ENCODE peak calls at places on chromosomes 16 and 17, in four cellular contexts. D is GM12878, W is H1, C is HepG2. K is an unnamed sample.
A peak's percentile ranks its signal among the peaks of the same experiment; 100 is the strongest.

GRCh38 chr16:81946206-81946605 is 65.1 kb downstream of the SDR42E1 start:
- DNase-seq in D (no peak), W (no peak), C (no peak), K (no peak)

GRCh38 chr16:54816471-54816870 is 114.2 kb upstream of the IRX5 start:
- DNase-seq in D (no peak), W (no peak), C (no peak), K (no peak)

GRCh38 chr17:38914741-38915638 is 10.4 kb upstream of the LASP1NB start:
- DNase-seq in D (no peak), W (no peak), C (peak; percentile 93), K (no peak)

GRCh38 chr17:64998436-64999190 is 57.9 kb downstream of the GNA13 start:
- DNase-seq in D (no peak), W (no peak), C (no peak), K (no peak)

GRCh38 chr17:39951924-39952664 is 10.7 kb upstream of the GSDMA start:
- DNase-seq in D (no peak), W (no peak), C (no peak), K (no peak)

GRCh38 chr16:85428899-85429775 is 184.0 kb upstream of the GSE1 start:
- DNase-seq in D (no peak), W (no peak), C (no peak), K (no peak)

GRCh38 chr17:48483004-48483403 is 47.8 kb downstream of the HOXB1 start:
- DNase-seq in D (no peak), W (no peak), C (no peak), K (no peak)

GRCh38 chr17:36935681-36936454 is 1.4 kb upstream of the LHX1 start:
- DNase-seq in D (no peak), W (no peak), C (no peak), K (peak; percentile 46)

GRCh38 chr17:16281351-16281750 is 64.3 kb downstream of the PIGL start:
- DNase-seq in D (no peak), W (no peak), C (no peak), K (no peak)

GRCh38 chr17:47934856-47935255 is 6.5 kb upstream of the PNPO start:
- DNase-seq in D (no peak), W (no peak), C (no peak), K (no peak)

GRCh38 chr16:50501251-50501650 is 46.9 kb upstream of the NKD1 start:
- DNase-seq in D (no peak), W (no peak), C (no peak), K (no peak)

GRCh38 chr17:40343126-40344119 is 21.1 kb downstream of the GJD3 start:
- DNase-seq in D (no peak), W (no peak), C (no peak), K (no peak)

GRCh38 chr17:40499551-40500189 is 1.8 kb downstream of the TNS4 start:
- DNase-seq in D (no peak), W (no peak), C (peak; percentile 84), K (no peak)

GRCh38 chr17:81843713-81844326 is 9.0 kb upstream of the PPP1R27 start:
- DNase-seq in D (no peak), W (no peak), C (no peak), K (no peak)

GRCh38 chr16:57532251-57532625 is 4.1 kb downstream of the CCDC102A start:
- DNase-seq in D (no peak), W (no peak), C (no peak), K (no peak)

GRCh38 chr17:57868775-57869598 is 19.1 kb upstream of the MRPS23 start:
- DNase-seq in D (no peak), W (no peak), C (no peak), K (no peak)

GRCh38 chr17:57604771-57605733 is 140.0 kb downstream of the CCDC182 start:
- DNase-seq in D (peak; percentile 62), W (no peak), C (no peak), K (no peak)

GRCh38 chr16:65547799-65548446 is 426.1 kb upstream of the CDH11 start:
- DNase-seq in D (no peak), W (no peak), C (no peak), K (no peak)

GRCh38 chr17:22267019-22267418 is 574.7 kb downstream of the KCNJ18 start:
- DNase-seq in D (no peak), W (no peak), C (no peak), K (no peak)
- H3K27ac ChIP-seq in D (no peak overlapping the region), W (no peak overlapping the region), C (no peak overlapping the region), K (no peak overlapping the region)

GRCh38 chr17:66935717-66936116 is 28.8 kb upstream of the CACNG4 start:
- DNase-seq in D (no peak), W (no peak), C (no peak), K (no peak)

GRCh38 chr17:66934040-66934439 is 30.5 kb upstream of the CACNG4 start:
- DNase-seq in D (no peak), W (no peak), C (no peak), K (no peak)

GRCh38 chr17:66932295-66932694 is 32.2 kb upstream of the CACNG4 start:
- DNase-seq in D (no peak), W (no peak), C (no peak), K (no peak)

GRCh38 chr17:66925811-66926500 is 38.6 kb upstream of the CACNG4 start:
- DNase-seq in D (no peak), W (no peak), C (no peak), K (no peak)

GRCh38 chr17:66930933-66931332 is 33.6 kb upstream of the CACNG4 start:
- DNase-seq in D (no peak), W (no peak), C (peak; percentile 40), K (peak; percentile 33)
- TF ChIP-seq SP1 in D (no peak), W (no peak), C (no peak), K (no peak)

GRCh38 chr17:6027342-6028024 is 42.7 kb upstream of the WSCD1 start:
- DNase-seq in D (no peak), W (no peak), C (no peak), K (no peak)

GRCh38 chr17:6023452-6023851 is 46.7 kb upstream of the WSCD1 start:
- DNase-seq in D (no peak), W (no peak), C (no peak), K (no peak)

GRCh38 chr17:6021011-6021400 is 49.2 kb upstream of the WSCD1 start:
- DNase-seq in D (no peak), W (no peak), C (no peak), K (no peak)

GRCh38 chr17:6021627-6022026 is 48.6 kb upstream of the WSCD1 start:
- DNase-seq in D (no peak), W (no peak), C (no peak), K (no peak)

DNA sequence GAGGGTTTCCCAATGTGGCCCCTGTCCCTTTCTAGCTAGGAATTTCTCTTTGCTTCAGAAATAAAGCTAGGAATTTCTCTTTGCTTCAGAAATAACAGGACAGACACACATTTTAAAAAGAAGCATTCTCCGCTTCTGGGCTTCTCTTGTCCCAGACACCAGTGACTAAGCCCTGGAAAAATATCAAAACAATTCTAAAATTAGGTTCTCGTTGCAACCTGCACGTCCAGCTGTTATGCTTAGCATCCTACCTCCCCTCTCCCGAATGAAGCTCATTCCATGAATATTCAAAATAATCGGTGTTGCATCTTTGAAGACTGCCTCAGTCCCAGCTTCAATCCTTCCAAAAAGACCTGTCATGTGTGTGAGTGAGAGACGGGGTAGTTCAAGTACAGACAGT is 45.6 kb upstream of the WSCD1 start:
- DNase-seq in D (no peak), W (no peak), C (no peak), K (no peak)
- TF ChIP-seq HDAC2 in D (no peak), W (no peak), C (no peak), K (no peak)

DNA sequence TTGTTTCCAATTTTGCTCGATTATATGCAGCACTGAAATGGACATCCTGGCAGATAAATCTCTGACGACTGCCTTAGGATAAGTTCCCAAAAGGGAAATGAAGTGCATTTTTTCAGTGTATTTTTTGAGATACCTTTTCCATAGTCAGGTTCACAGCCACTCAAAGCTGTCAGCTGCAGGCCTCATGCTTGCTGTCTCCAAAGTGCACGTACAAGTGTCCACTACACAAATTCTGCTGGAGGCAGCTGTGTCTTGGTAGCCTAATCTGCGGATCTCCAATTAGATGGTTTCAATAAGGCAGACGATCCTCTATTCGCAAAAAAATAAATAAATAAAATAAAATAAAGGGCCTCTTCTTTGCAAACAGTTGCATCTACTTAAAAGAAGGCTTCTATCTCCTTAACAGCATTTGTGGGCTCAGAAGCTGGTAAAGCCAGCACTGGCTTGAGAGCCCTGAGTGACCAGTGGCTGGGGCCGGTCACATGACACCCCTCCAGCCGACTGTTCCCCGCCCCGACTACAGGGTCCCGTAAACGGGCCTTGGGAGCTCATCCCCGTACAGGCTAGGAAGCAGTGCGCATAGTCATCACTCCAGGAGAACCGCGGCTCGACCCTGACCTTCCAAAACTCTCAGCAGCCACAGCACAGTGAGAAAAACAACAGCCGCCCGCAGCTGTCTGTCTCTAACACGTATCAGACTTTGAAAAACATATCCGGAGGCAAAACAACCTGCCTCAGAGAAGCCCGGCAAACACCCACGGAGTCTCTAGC is 18.8 kb downstream of the RPH3AL start:
- DNase-seq in D (no peak), W (no peak), C (no peak), K (no peak)
- H3K27ac ChIP-seq in D (no peak overlapping the region), W (no peak overlapping the region), C (no peak overlapping the region), K (no peak overlapping the region)